ENCODE peak calls at places on chromosomes 7 and 10, in seven cellular contexts. Q, B, W, V, A, K and U are unnamed samples.

GRCh38 chr7:44884553-44885393 is 557 bp downstream of the PURB start:
- DNase-seq in Q (no peak), B (no peak), W (peak), V (peak), A (peak), K (peak), U (peak)

GRCh38 chr10:986137-986825 is 2.0 kb upstream of the GTPBP4 start:
- DNase-seq in Q (no peak), B (no peak), W (no peak), V (no peak), A (no peak), K (no peak), U (peak)

GRCh38 chr10:78357673-78358206 is 324.1 kb downstream of the RPS24 start:
- DNase-seq in Q (no peak), B (no peak), W (no peak), V (no peak), A (no peak), K (no peak), U (no peak)

GRCh38 chr7:112420236-112420945 is 29.9 kb upstream of the IFRD1 start:
- DNase-seq in Q (no peak), B (no peak), W (no peak), V (no peak), A (peak), K (no peak), U (no peak)

GRCh38 chr7:22210355-22210754 is 146.6 kb downstream of the RAPGEF5 start:
- DNase-seq in Q (no peak), B (no peak), W (no peak), V (no peak), A (no peak), K (no peak), U (no peak)

GRCh38 chr7:29482056-29482455 is 81.6 kb upstream of the PRR15 start:
- DNase-seq in Q (no peak), B (no peak), W (no peak), V (no peak), A (no peak), K (no peak), U (no peak)

GRCh38 chr7:157769016-157769869 is 432.4 kb downstream of the DNAJB6 start:
- DNase-seq in Q (no peak), B (no peak), W (peak), V (no peak), A (no peak), K (no peak), U (peak)

GRCh38 chr10:119059557-119059956 is 21.1 kb downstream of the EIF3A start:
- DNase-seq in Q (no peak), B (no peak), W (no peak), V (no peak), A (no peak), K (no peak), U (no peak)

GRCh38 chr10:78925800-78926319 is 142.9 kb upstream of the ZMIZ1 start:
- DNase-seq in Q (peak), B (no peak), W (no peak), V (no peak), A (no peak), K (no peak), U (no peak)

GRCh38 chr10:43238462-43238861 is 28.4 kb downstream of the RASGEF1A start:
- DNase-seq in Q (no peak), B (no peak), W (peak), V (no peak), A (no peak), K (no peak), U (no peak)

GRCh38 chr7:56062382-56062781 is 1.7 kb upstream of the SUMF2 start:
- DNase-seq in Q (no peak), B (no peak), W (no peak), V (no peak), A (no peak), K (no peak), U (no peak)

GRCh38 chr7:75922966-75923603 is 8.1 kb downstream of the POR start:
- DNase-seq in Q (no peak), B (no peak), W (no peak), V (no peak), A (no peak), K (no peak), U (no peak)

GRCh38 chr10:80408198-80409085 is at the start of gene PRXL2A:
- DNase-seq in Q (peak), B (no peak), W (peak), V (peak), A (peak), K (peak), U (peak)

GRCh38 chr7:1969459-1970284 is 263.1 kb downstream of the MAD1L1 start:
- DNase-seq in Q (no peak), B (no peak), W (peak), V (no peak), A (no peak), K (no peak), U (no peak)

GRCh38 chr10:12844796-12845524 is 156.6 kb downstream of the CCDC3 start:
- DNase-seq in Q (peak), B (no peak), W (no peak), V (no peak), A (peak), K (no peak), U (no peak)

GRCh38 chr10:660413-660979 is 29.0 kb downstream of the DIP2C start:
- DNase-seq in Q (no peak), B (no peak), W (no peak), V (no peak), A (no peak), K (no peak), U (no peak)

GRCh38 chr7:132939495-132939894 is 142.4 kb downstream of the CHCHD3 start:
- DNase-seq in Q (no peak), B (no peak), W (no peak), V (no peak), A (no peak), K (no peak), U (no peak)

GRCh38 chr7:14834888-14835287 is 67.7 kb downstream of the DGKB start:
- DNase-seq in Q (no peak), B (no peak), W (no peak), V (no peak), A (no peak), K (no peak), U (no peak)

GRCh38 chr10:97543025-97543546 is 29.5 kb upstream of the ANKRD2 start:
- DNase-seq in Q (peak), B (peak), W (peak), V (peak), A (peak), K (peak), U (peak)

GRCh38 chr7:151310578-151310977 is 31.0 kb upstream of the NUB1 start:
- DNase-seq in Q (peak), B (no peak), W (no peak), V (no peak), A (no peak), K (no peak), U (no peak)

GRCh38 chr7:30563326-30563942 is 31.2 kb upstream of the GARS1 start:
- DNase-seq in Q (no peak), B (no peak), W (no peak), V (no peak), A (no peak), K (no peak), U (no peak)

GRCh38 chr10:50740351-50740688 is 584 bp downstream of the ASAH2B start:
- DNase-seq in Q (peak), B (no peak), W (peak), V (peak), A (no peak), K (peak), U (no peak)

GRCh38 chr7:38229386-38229785 is 44.0 kb downstream of the TARP start:
- DNase-seq in Q (no peak), B (no peak), W (no peak), V (no peak), A (no peak), K (no peak), U (no peak)

GRCh38 chr10:129926066-129927055 is 37.7 kb downstream of the EBF3 start:
- DNase-seq in Q (no peak), B (no peak), W (peak), V (no peak), A (no peak), K (no peak), U (peak)

GRCh38 chr10:131547129-131547799 is 235.7 kb upstream of the TCERG1L start:
- DNase-seq in Q (no peak), B (no peak), W (no peak), V (no peak), A (no peak), K (no peak), U (no peak)

GRCh38 chr7:36430171-36430570 is 40.5 kb downstream of the ANLN start:
- DNase-seq in Q (no peak), B (no peak), W (no peak), V (no peak), A (no peak), K (no peak), U (no peak)

GRCh38 chr10:69104994-69105790 is 17.3 kb downstream of the SRGN start:
- DNase-seq in Q (no peak), B (no peak), W (no peak), V (no peak), A (no peak), K (no peak), U (no peak)

GRCh38 chr7:44791278-44792219 is 4.9 kb upstream of the PPIA start:
- DNase-seq in Q (no peak), B (no peak), W (no peak), V (no peak), A (no peak), K (no peak), U (no peak)

GRCh38 chr7:17239683-17240521 is 58.5 kb upstream of the AHR start:
- DNase-seq in Q (peak), B (no peak), W (no peak), V (no peak), A (no peak), K (no peak), U (no peak)

GRCh38 chr7:78620931-78621330 is 822.4 kb downstream of the PHTF2 start:
- DNase-seq in Q (no peak), B (no peak), W (no peak), V (no peak), A (no peak), K (no peak), U (no peak)

GRCh38 chr7:135620980-135621850 is 41.1 kb upstream of the STMP1 start:
- DNase-seq in Q (peak), B (no peak), W (no peak), V (no peak), A (peak), K (peak), U (no peak)

GRCh38 chr7:12229046-12229445 is 18.0 kb downstream of the TMEM106B start:
- DNase-seq in Q (no peak), B (no peak), W (no peak), V (no peak), A (no peak), K (no peak), U (no peak)

GRCh38 chr7:98248156-98248555 is 3.9 kb downstream of the TECPR1 start:
- DNase-seq in Q (no peak), B (no peak), W (no peak), V (no peak), A (no peak), K (no peak), U (no peak)

GRCh38 chr10:125641398-125641797 is 41.6 kb downstream of the TEX36 start:
- DNase-seq in Q (no peak), B (no peak), W (no peak), V (no peak), A (no peak), K (no peak), U (no peak)

GRCh38 chr7:113289140-113289740 is 170.9 kb upstream of the SMIM30 start:
- DNase-seq in Q (no peak), B (no peak), W (no peak), V (no peak), A (no peak), K (peak), U (no peak)

GRCh38 chr7:148909560-148909959 is 25.5 kb upstream of the EZH2 start:
- DNase-seq in Q (no peak), B (no peak), W (no peak), V (no peak), A (no peak), K (no peak), U (no peak)

GRCh38 chr7:27868117-27868516 is 128.2 kb downstream of the TAX1BP1 start:
- DNase-seq in Q (no peak), B (no peak), W (no peak), V (no peak), A (no peak), K (no peak), U (peak)

GRCh38 chr7:142567201-142567600 is 182.1 kb upstream of the PRSS1 start:
- DNase-seq in Q (no peak), B (no peak), W (no peak), V (no peak), A (no peak), K (no peak), U (no peak)

DNA sequence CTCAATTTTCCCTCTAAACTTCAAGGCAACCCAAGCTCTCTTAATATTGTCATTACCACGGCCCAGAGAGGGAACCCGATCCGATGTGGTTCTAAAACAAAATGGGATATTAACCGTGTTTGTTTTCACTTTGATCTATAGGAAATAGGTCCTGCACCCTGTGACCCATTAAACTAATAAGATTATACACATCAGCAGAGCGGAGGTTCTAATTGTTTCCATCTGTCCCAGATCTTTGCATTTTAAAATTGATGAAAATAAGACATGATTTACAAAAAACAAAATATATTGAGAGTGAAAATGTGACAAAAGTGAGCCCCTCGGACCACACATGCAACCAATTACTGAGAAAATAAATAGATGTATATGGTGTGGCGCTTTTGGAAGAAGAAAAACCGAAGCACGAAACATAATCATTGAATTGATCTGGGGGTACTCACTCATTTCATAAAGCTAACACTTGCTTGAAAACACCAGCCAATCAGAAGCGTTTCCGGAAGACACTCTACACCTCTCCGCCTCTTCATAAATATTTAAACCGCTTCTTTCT is 290.2 kb upstream of the NFE2L3 start:
- DNase-seq in Q (no peak), B (no peak), W (no peak), V (no peak), A (no peak), K (no peak), U (no peak)
- H3K27ac ChIP-seq in Q (no peak), B (no peak), W (no peak), V (no peak), A (no peak), K (no peak), U (no peak)

GRCh38 chr10:44959243-44960097 is at the start of gene RASSF4:
- DNase-seq in Q (peak), B (peak), W (peak), V (peak), A (peak), K (peak), U (peak)
- TF ChIP-seq POLR2A in Q (peak), B (no peak), W (no peak), V (peak), A (peak), K (peak), U (peak)

GRCh38 chr10:92241501-92241900 is 49.4 kb downstream of the CPEB3 start:
- DNase-seq in Q (no peak), B (no peak), W (no peak), V (no peak), A (no peak), K (no peak), U (no peak)
- H3K27ac ChIP-seq in Q (no peak), B (peak), W (peak), V (peak), A (peak), K (peak), U (peak)

GRCh38 chr10:49158399-49158798 is 24.6 kb upstream of the FAM170B start:
- DNase-seq in Q (no peak), B (no peak), W (no peak), V (no peak), A (no peak), K (no peak), U (no peak)
- TF ChIP-seq POLR2A in Q (no peak), B (no peak), W (no peak), V (no peak), A (no peak), K (no peak), U (no peak)

GRCh38 chr7:96694082-96694481 is 15.6 kb downstream of the SEM1 start:
- DNase-seq in Q (no peak), B (no peak), W (no peak), V (no peak), A (no peak), K (no peak), U (no peak)
- H3K27ac ChIP-seq in Q (no peak), B (no peak), W (no peak), V (no peak), A (no peak), K (no peak), U (no peak)

GRCh38 chr10:122113161-122113944 is 124.4 kb downstream of the TACC2 start:
- DNase-seq in Q (peak), B (no peak), W (peak), V (peak), A (peak), K (peak), U (peak)
- TF ChIP-seq POLR2A in Q (peak), B (no peak), W (no peak), V (peak), A (peak), K (peak), U (peak)

GRCh38 chr10:93871805-93872204 is 22.0 kb upstream of the SLC35G1 start:
- DNase-seq in Q (no peak), B (no peak), W (no peak), V (no peak), A (no peak), K (no peak), U (no peak)

GRCh38 chr10:93874309-93875031 is 19.3 kb upstream of the SLC35G1 start:
- DNase-seq in Q (no peak), B (no peak), W (no peak), V (no peak), A (no peak), K (no peak), U (no peak)

GRCh38 chr10:93872776-93873175 is 21.0 kb upstream of the SLC35G1 start:
- DNase-seq in Q (no peak), B (no peak), W (no peak), V (no peak), A (no peak), K (no peak), U (no peak)

GRCh38 chr10:93875032-93875358 is 18.8 kb upstream of the SLC35G1 start:
- DNase-seq in Q (no peak), B (no peak), W (no peak), V (no peak), A (no peak), K (no peak), U (no peak)

DNA sequence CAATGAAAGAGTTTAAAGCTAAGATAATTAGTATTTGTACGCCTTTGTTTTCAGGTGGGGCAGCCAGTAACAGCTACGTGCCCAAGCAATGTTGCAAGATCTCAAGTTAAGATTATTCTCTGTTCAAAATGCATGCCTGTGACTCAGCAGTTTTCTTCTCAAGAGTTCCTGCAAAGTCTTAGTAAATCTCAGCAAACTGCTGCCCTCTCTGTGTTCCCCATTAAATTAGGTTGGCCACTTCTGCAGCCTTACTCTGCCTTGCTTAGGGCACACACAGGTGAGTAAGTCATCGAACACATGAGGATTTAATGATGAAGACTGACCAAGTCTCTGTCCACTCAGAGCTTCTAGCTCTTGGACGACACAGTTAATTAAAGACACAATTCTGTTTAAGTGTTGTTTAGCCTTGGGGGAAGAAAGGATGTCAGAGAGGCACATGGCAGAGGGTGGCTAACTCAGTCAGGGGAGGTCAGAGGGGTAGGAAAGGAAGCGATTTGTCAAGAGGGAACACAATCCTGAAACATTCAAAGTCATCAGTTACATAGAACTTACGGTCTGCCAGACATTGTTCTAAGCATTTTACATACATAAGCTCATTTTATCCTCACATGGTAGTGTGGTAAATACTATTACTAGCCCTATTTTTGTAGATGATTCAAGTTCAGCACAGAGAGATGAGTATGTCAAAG is 20.2 kb upstream of the SLC35G1 start:
- DNase-seq in Q (no peak), B (no peak), W (no peak), V (no peak), A (no peak), K (no peak), U (no peak)
- H3K27ac ChIP-seq in Q (peak), B (no peak), W (no peak), V (no peak), A (no peak), K (no peak), U (no peak)